ENCODE peak calls at places on chromosome 1, in five cellular contexts. One of them, this sample, is unnamed.

GRCh38 chr1:204190212-204191211 is 5.8 kb downstream of the KISS1 start:
- DNase-seq in AG10803: peak
- DNase-seq in fibroblast of villous mesenchyme: peak
- DNase-seq in A549: no peak
- DNase-seq in glutamatergic neuron: peak
- DNase-seq in this sample: no peak

GRCh38 chr1:161044908-161045748 is 649 bp downstream of the USF1 start:
- DNase-seq in fibroblast of villous mesenchyme: peak
- DNase-seq in AG10803: peak
- DNase-seq in glutamatergic neuron: peak
- DNase-seq in A549: peak
- DNase-seq in this sample: no peak

GRCh38 chr1:46302091-46303037 is 1.1 kb downstream of the LRRC41 start:
- DNase-seq in fibroblast of villous mesenchyme: peak
- DNase-seq in glutamatergic neuron: peak
- DNase-seq in AG10803: peak
- DNase-seq in A549: peak
- DNase-seq in this sample: no peak

GRCh38 chr1:154304664-154305337 is 16.1 kb upstream of the AQP10 start:
- DNase-seq in AG10803: no peak
- DNase-seq in A549: no peak
- DNase-seq in fibroblast of villous mesenchyme: no peak
- DNase-seq in glutamatergic neuron: no peak
- DNase-seq in this sample: no peak

GRCh38 chr1:64280001-64280400 is 76.6 kb downstream of the UBE2U start:
- DNase-seq in AG10803: no peak
- DNase-seq in glutamatergic neuron: no peak
- DNase-seq in fibroblast of villous mesenchyme: no peak
- DNase-seq in A549: peak
- DNase-seq in this sample: no peak

GRCh38 chr1:11272842-11273594 is at the start of gene UBIAD1:
- DNase-seq in A549: peak
- DNase-seq in AG10803: peak
- DNase-seq in fibroblast of villous mesenchyme: peak
- DNase-seq in glutamatergic neuron: peak
- DNase-seq in this sample: no peak

GRCh38 chr1:241934181-241934815 is 23.3 kb upstream of the BECN2 start:
- DNase-seq in glutamatergic neuron: no peak
- DNase-seq in AG10803: peak
- DNase-seq in A549: no peak
- DNase-seq in fibroblast of villous mesenchyme: peak
- DNase-seq in this sample: no peak

GRCh38 chr1:169044296-169044695 is 62.2 kb upstream of the ATP1B1 start:
- DNase-seq in AG10803: no peak
- DNase-seq in A549: no peak
- DNase-seq in glutamatergic neuron: no peak
- DNase-seq in fibroblast of villous mesenchyme: no peak
- DNase-seq in this sample: no peak

GRCh38 chr1:62691062-62691844 is 3.1 kb upstream of the DOCK7 start:
- DNase-seq in fibroblast of villous mesenchyme: no peak
- DNase-seq in A549: no peak
- DNase-seq in AG10803: no peak
- DNase-seq in glutamatergic neuron: no peak
- DNase-seq in this sample: no peak

GRCh38 chr1:13864760-13865159 is 164.8 kb downstream of the PRDM2 start:
- DNase-seq in AG10803: no peak
- DNase-seq in A549: no peak
- DNase-seq in glutamatergic neuron: no peak
- DNase-seq in fibroblast of villous mesenchyme: no peak
- DNase-seq in this sample: no peak

GRCh38 chr1:107972367-107972766 is 7.4 kb upstream of the VAV3 start:
- DNase-seq in AG10803: no peak
- DNase-seq in fibroblast of villous mesenchyme: no peak
- DNase-seq in glutamatergic neuron: no peak
- DNase-seq in A549: no peak
- DNase-seq in this sample: no peak

GRCh38 chr1:43796111-43796581 is 88.8 kb downstream of the ST3GAL3 start:
- DNase-seq in A549: no peak
- DNase-seq in glutamatergic neuron: no peak
- DNase-seq in fibroblast of villous mesenchyme: peak
- DNase-seq in AG10803: peak
- DNase-seq in this sample: no peak

GRCh38 chr1:204031098-204031710 is 41.7 kb upstream of the SOX13 start:
- DNase-seq in AG10803: no peak
- DNase-seq in glutamatergic neuron: no peak
- DNase-seq in A549: no peak
- DNase-seq in fibroblast of villous mesenchyme: no peak
- DNase-seq in this sample: no peak

GRCh38 chr1:234774971-234775370 is 165.0 kb upstream of the IRF2BP2 start:
- DNase-seq in AG10803: no peak
- DNase-seq in fibroblast of villous mesenchyme: peak
- DNase-seq in A549: no peak
- DNase-seq in glutamatergic neuron: no peak
- DNase-seq in this sample: no peak

GRCh38 chr1:93552751-93553455 is 105.0 kb downstream of the FNBP1L start:
- DNase-seq in glutamatergic neuron: peak
- DNase-seq in AG10803: peak
- DNase-seq in fibroblast of villous mesenchyme: peak
- DNase-seq in A549: no peak
- DNase-seq in this sample: no peak

GRCh38 chr1:26234644-26235384 is 814 bp downstream of the CEP85 start:
- DNase-seq in AG10803: peak
- DNase-seq in A549: peak
- DNase-seq in fibroblast of villous mesenchyme: peak
- DNase-seq in glutamatergic neuron: peak
- DNase-seq in this sample: peak

GRCh38 chr1:36658838-36659237 is 176.1 kb upstream of the CSF3R start:
- DNase-seq in glutamatergic neuron: no peak
- DNase-seq in A549: no peak
- DNase-seq in fibroblast of villous mesenchyme: no peak
- DNase-seq in AG10803: no peak
- DNase-seq in this sample: no peak

GRCh38 chr1:8415526-8416278 is 97.8 kb downstream of the SLC45A1 start:
- DNase-seq in fibroblast of villous mesenchyme: peak
- DNase-seq in A549: no peak
- DNase-seq in AG10803: no peak
- DNase-seq in glutamatergic neuron: no peak
- DNase-seq in this sample: no peak

GRCh38 chr1:206004269-206004800 is 1.1 kb upstream of the RAB7B start:
- DNase-seq in A549: no peak
- DNase-seq in glutamatergic neuron: no peak
- DNase-seq in AG10803: no peak
- DNase-seq in fibroblast of villous mesenchyme: no peak
- DNase-seq in this sample: no peak

GRCh38 chr1:197557302-197557701 is 218.0 kb downstream of the DENND1B start:
- DNase-seq in AG10803: peak
- DNase-seq in fibroblast of villous mesenchyme: no peak
- DNase-seq in A549: peak
- DNase-seq in glutamatergic neuron: no peak
- DNase-seq in this sample: peak

GRCh38 chr1:227919916-227920315 is 27.8 kb downstream of the WNT9A start:
- DNase-seq in glutamatergic neuron: peak
- DNase-seq in fibroblast of villous mesenchyme: no peak
- DNase-seq in AG10803: no peak
- DNase-seq in A549: no peak
- DNase-seq in this sample: no peak

GRCh38 chr1:221045842-221046831 is 166.9 kb downstream of the HLX start:
- DNase-seq in A549: no peak
- DNase-seq in fibroblast of villous mesenchyme: peak
- DNase-seq in glutamatergic neuron: no peak
- DNase-seq in AG10803: peak
- DNase-seq in this sample: peak

GRCh38 chr1:243496173-243496553 is 240.3 kb downstream of the SDCCAG8 start:
- DNase-seq in A549: no peak
- DNase-seq in glutamatergic neuron: peak
- DNase-seq in AG10803: no peak
- DNase-seq in fibroblast of villous mesenchyme: no peak
- DNase-seq in this sample: no peak

GRCh38 chr1:67300561-67300960 is 7.1 kb upstream of the IL12RB2 start:
- DNase-seq in fibroblast of villous mesenchyme: no peak
- DNase-seq in glutamatergic neuron: no peak
- DNase-seq in A549: no peak
- DNase-seq in AG10803: peak
- DNase-seq in this sample: no peak

GRCh38 chr1:26353976-26354820 is at the start of gene CRYBG2:
- DNase-seq in fibroblast of villous mesenchyme: no peak
- DNase-seq in A549: no peak
- DNase-seq in glutamatergic neuron: no peak
- DNase-seq in AG10803: no peak
- DNase-seq in this sample: no peak

GRCh38 chr1:83545450-83545849 is 453.5 kb downstream of the TTLL7 start:
- DNase-seq in AG10803: no peak
- DNase-seq in glutamatergic neuron: no peak
- DNase-seq in fibroblast of villous mesenchyme: no peak
- DNase-seq in A549: peak
- DNase-seq in this sample: no peak

GRCh38 chr1:167057297-167057688 is 32.9 kb downstream of the GPA33 start:
- DNase-seq in fibroblast of villous mesenchyme: peak
- DNase-seq in AG10803: peak
- DNase-seq in A549: peak
- DNase-seq in glutamatergic neuron: peak
- DNase-seq in this sample: no peak

GRCh38 chr1:221089803-221090202 is 210.6 kb downstream of the HLX start:
- DNase-seq in A549: no peak
- DNase-seq in AG10803: no peak
- DNase-seq in glutamatergic neuron: no peak
- DNase-seq in fibroblast of villous mesenchyme: no peak
- DNase-seq in this sample: no peak

GRCh38 chr1:214014730-214015129 is 27.0 kb downstream of the PROX1 start:
- DNase-seq in A549: no peak
- DNase-seq in fibroblast of villous mesenchyme: no peak
- DNase-seq in AG10803: no peak
- DNase-seq in glutamatergic neuron: no peak
- DNase-seq in this sample: no peak
- TF ChIP-seq CTCF in A549: no peak
- TF ChIP-seq CTCF in fibroblast of villous mesenchyme: no peak
- TF ChIP-seq CTCF in AG10803: no peak
- TF ChIP-seq CTCF in glutamatergic neuron: no peak
- TF ChIP-seq CTCF in this sample: no peak

GRCh38 chr1:82090104-82090503 is 289.4 kb downstream of the ADGRL2 start:
- DNase-seq in A549: no peak
- DNase-seq in AG10803: no peak
- DNase-seq in glutamatergic neuron: no peak
- DNase-seq in fibroblast of villous mesenchyme: peak
- DNase-seq in this sample: no peak
- TF ChIP-seq CTCF in A549: peak
- TF ChIP-seq CTCF in AG10803: peak
- TF ChIP-seq CTCF in glutamatergic neuron: peak
- TF ChIP-seq CTCF in fibroblast of villous mesenchyme: peak
- TF ChIP-seq CTCF in this sample: peak

GRCh38 chr1:77539510-77540142 is 142.8 kb downstream of the ZZZ3 start:
- DNase-seq in A549: peak
- DNase-seq in glutamatergic neuron: no peak
- DNase-seq in fibroblast of villous mesenchyme: peak
- DNase-seq in AG10803: peak
- DNase-seq in this sample: peak
- TF ChIP-seq CTCF in A549: peak
- TF ChIP-seq CTCF in glutamatergic neuron: no peak
- TF ChIP-seq CTCF in fibroblast of villous mesenchyme: no peak
- TF ChIP-seq CTCF in AG10803: peak
- TF ChIP-seq CTCF in this sample: no peak

GRCh38 chr1:201354901-201355295 is 22.6 kb downstream of the TNNT2 start:
- DNase-seq in A549: no peak
- DNase-seq in fibroblast of villous mesenchyme: no peak
- DNase-seq in glutamatergic neuron: peak
- DNase-seq in AG10803: no peak
- DNase-seq in this sample: no peak

GRCh38 chr1:201356701-201357100 is 20.8 kb downstream of the TNNT2 start:
- DNase-seq in glutamatergic neuron: no peak
- DNase-seq in A549: no peak
- DNase-seq in fibroblast of villous mesenchyme: no peak
- DNase-seq in AG10803: no peak
- DNase-seq in this sample: no peak

GRCh38 chr1:201357211-201357610 is 20.3 kb downstream of the TNNT2 start:
- DNase-seq in fibroblast of villous mesenchyme: no peak
- DNase-seq in A549: no peak
- DNase-seq in glutamatergic neuron: no peak
- DNase-seq in AG10803: no peak
- DNase-seq in this sample: no peak

GRCh38 chr1:201355471-201355870 is 22.0 kb downstream of the TNNT2 start:
- DNase-seq in fibroblast of villous mesenchyme: no peak
- DNase-seq in glutamatergic neuron: peak
- DNase-seq in AG10803: no peak
- DNase-seq in A549: no peak
- DNase-seq in this sample: no peak

GRCh38 chr1:201356236-201356635 is 21.2 kb downstream of the TNNT2 start:
- DNase-seq in glutamatergic neuron: no peak
- DNase-seq in A549: no peak
- DNase-seq in fibroblast of villous mesenchyme: no peak
- DNase-seq in AG10803: no peak
- DNase-seq in this sample: no peak
- TF ChIP-seq CTCF in glutamatergic neuron: no peak
- TF ChIP-seq CTCF in A549: no peak
- TF ChIP-seq CTCF in fibroblast of villous mesenchyme: no peak
- TF ChIP-seq CTCF in AG10803: no peak
- TF ChIP-seq CTCF in this sample: no peak

GRCh38 chr1:170669036-170669435 is 5.1 kb downstream of the PRRX1 start:
- DNase-seq in AG10803: no peak
- DNase-seq in fibroblast of villous mesenchyme: no peak
- DNase-seq in glutamatergic neuron: no peak
- DNase-seq in A549: no peak
- DNase-seq in this sample: no peak

GRCh38 chr1:170671629-170671963 is 7.7 kb downstream of the PRRX1 start:
- DNase-seq in fibroblast of villous mesenchyme: no peak
- DNase-seq in AG10803: no peak
- DNase-seq in glutamatergic neuron: no peak
- DNase-seq in A549: no peak
- DNase-seq in this sample: no peak

GRCh38 chr1:170669586-170670332 is 5.8 kb downstream of the PRRX1 start:
- DNase-seq in A549: no peak
- DNase-seq in glutamatergic neuron: no peak
- DNase-seq in fibroblast of villous mesenchyme: no peak
- DNase-seq in AG10803: no peak
- DNase-seq in this sample: no peak

GRCh38 chr1:170668301-170668789 is 4.4 kb downstream of the PRRX1 start:
- DNase-seq in glutamatergic neuron: peak
- DNase-seq in A549: no peak
- DNase-seq in fibroblast of villous mesenchyme: peak
- DNase-seq in AG10803: peak
- DNase-seq in this sample: no peak

GRCh38 chr1:170670751-170671628 is 7.1 kb downstream of the PRRX1 start:
- DNase-seq in fibroblast of villous mesenchyme: peak
- DNase-seq in A549: no peak
- DNase-seq in AG10803: no peak
- DNase-seq in glutamatergic neuron: peak
- DNase-seq in this sample: no peak
- TF ChIP-seq CTCF in fibroblast of villous mesenchyme: peak
- TF ChIP-seq CTCF in A549: peak
- TF ChIP-seq CTCF in AG10803: peak
- TF ChIP-seq CTCF in glutamatergic neuron: peak
- TF ChIP-seq CTCF in this sample: peak

This sample was measured in Panc1.